ENCODE peak calls at places on chromosomes 7 and 10, in four cellular contexts. U is IMR-90, Y is MCF 10A, R is endothelial cell. D is an unnamed sample.

GRCh38 chr7:44912775-44913347 is 27.5 kb upstream of the PURB start:
- DNase-seq in U (no peak), Y (peak), R (no peak), D (no peak)

GRCh38 chr7:41861642-41862041 is 158.8 kb upstream of the INHBA start:
- DNase-seq in U (no peak), Y (no peak), R (peak), D (no peak)

GRCh38 chr7:77685219-77685618 is 11.0 kb upstream of the RSBN1L start:
- DNase-seq in U (no peak), Y (peak), R (no peak), D (no peak)

GRCh38 chr10:75097666-75098285 is 13.7 kb upstream of the SAMD8 start:
- DNase-seq in U (peak), Y (no peak), R (no peak), D (no peak)

GRCh38 chr7:18778594-18778993 is 283.0 kb downstream of the HDAC9 start:
- DNase-seq in U (peak), Y (no peak), R (no peak), D (peak)

GRCh38 chr7:5351508-5352265 is 68.9 kb downstream of the SLC29A4 start:
- DNase-seq in U (peak), Y (no peak), R (no peak), D (no peak)

GRCh38 chr7:30470163-30470770 is 8.3 kb downstream of the NOD1 start:
- DNase-seq in U (peak), Y (no peak), R (no peak), D (no peak)

GRCh38 chr10:90804354-90804753 is 53.5 kb downstream of the HTR7 start:
- DNase-seq in U (no peak), Y (no peak), R (no peak), D (no peak)

GRCh38 chr10:12897278-12897677 is 104.2 kb downstream of the CCDC3 start:
- DNase-seq in U (no peak), Y (no peak), R (no peak), D (no peak)

GRCh38 chr7:34260282-34260681 is 354.9 kb downstream of the BMPER start:
- DNase-seq in U (peak), Y (peak), R (no peak), D (peak)

GRCh38 chr7:11376549-11376948 is 402.9 kb downstream of the PHF14 start:
- DNase-seq in U (no peak), Y (no peak), R (no peak), D (no peak)

GRCh38 chr7:71824356-71824755 is 587.8 kb downstream of the CALN1 start:
- DNase-seq in U (no peak), Y (no peak), R (no peak), D (peak)

GRCh38 chr7:29281782-29282541 is 87.4 kb downstream of the CHN2 start:
- DNase-seq in U (no peak), Y (peak), R (no peak), D (no peak)

GRCh38 chr10:7811000-7811399 is 7.3 kb upstream of the TAF3 start:
- DNase-seq in U (no peak), Y (no peak), R (no peak), D (no peak)

GRCh38 chr7:78125884-78126283 is 327.3 kb downstream of the PHTF2 start:
- DNase-seq in U (peak), Y (no peak), R (no peak), D (no peak)

GRCh38 chr7:19442016-19442785 is 266.6 kb downstream of the POLR1F start:
- DNase-seq in U (peak), Y (peak), R (peak), D (peak)

GRCh38 chr7:90345548-90346319 is 782 bp upstream of the GTPBP10 start:
- DNase-seq in U (peak), Y (peak), R (no peak), D (peak)